ENCODE peak calls at places on chromosomes 12 and 14, in eight cellular contexts. H is heart right ventricle, L is RWPE1, A is tibial nerve, J is left ventricle myocardium inferior, K is pancreas, U is neural progenitor cell, B is AG04450. C is an unnamed sample.

GRCh38 chr12:122473543-122474323 is 27.0 kb downstream of the ZCCHC8 start:
- DNase-seq in B (no peak), A (no peak), L (peak), J (no peak), U (no peak), K (no peak), H (no peak), C (no peak)

GRCh38 chr12:19575307-19576243 is 136.3 kb downstream of the AEBP2 start:
- DNase-seq in K (no peak), A (no peak), L (peak), H (peak), J (peak), B (no peak), U (no peak), C (peak)

GRCh38 chr12:15192721-15193120 is 28.5 kb downstream of the RERG start:
- DNase-seq in B (no peak), K (no peak), U (no peak), H (no peak), J (no peak), L (no peak), A (no peak), C (no peak)

GRCh38 chr12:15164997-15165659 is 56.1 kb downstream of the RERG start:
- DNase-seq in A (no peak), U (no peak), L (no peak), B (no peak), K (no peak), H (no peak), J (no peak), C (no peak)

GRCh38 chr12:39905152-39905551 is 200.7 kb downstream of the SLC2A13 start:
- DNase-seq in U (no peak), A (peak), L (no peak), B (no peak), K (no peak), H (peak), J (peak), C (no peak)

GRCh38 chr12:1916396-1917171 is 1.9 kb downstream of the CACNA2D4 start:
- DNase-seq in K (peak), J (peak), A (no peak), H (peak), B (no peak), U (no peak), L (no peak), C (peak)

GRCh38 chr14:69242311-69243224 is 17.4 kb upstream of the GALNT16 start:
- DNase-seq in B (peak), J (no peak), H (peak), K (no peak), A (peak), U (peak), L (peak), C (peak)

GRCh38 chr12:121894633-121895032 is 6.0 kb downstream of the PSMD9 start:
- DNase-seq in H (no peak), K (no peak), A (no peak), J (no peak), U (peak), L (no peak), B (no peak), C (no peak)

GRCh38 chr12:42568952-42569916 is 20.3 kb downstream of the PRICKLE1 start:
- DNase-seq in A (no peak), L (peak), H (peak), K (no peak), B (no peak), J (no peak), U (peak), C (no peak)

GRCh38 chr12:4909734-4910501 is at the start of gene KCNA1:
- DNase-seq in L (no peak), A (no peak), H (no peak), B (no peak), U (peak), K (peak), J (no peak), C (no peak)

GRCh38 chr12:66600805-66601392 is 78.0 kb downstream of the GRIP1 start:
- DNase-seq in J (no peak), L (no peak), A (no peak), H (no peak), B (no peak), K (no peak), U (peak), C (no peak)

GRCh38 chr12:104549820-104550480 is 93.2 kb downstream of the CHST11 start:
- DNase-seq in J (no peak), A (no peak), B (no peak), K (no peak), L (peak), H (no peak), U (no peak), C (no peak)

GRCh38 chr12:42958271-42958674 is 368.7 kb upstream of the PRICKLE1 start:
- DNase-seq in A (no peak), H (peak), U (no peak), L (no peak), J (no peak), B (no peak), K (no peak), C (no peak)

GRCh38 chr12:115132145-115132544 is 448.2 kb upstream of the TBX3 start:
- DNase-seq in B (no peak), H (no peak), U (no peak), J (no peak), K (no peak), L (peak), A (no peak), C (no peak)

GRCh38 chr12:21945002-21945401 is 3.8 kb upstream of the ABCC9 start:
- DNase-seq in K (no peak), L (no peak), U (no peak), J (no peak), H (no peak), A (no peak), B (no peak), C (no peak)

GRCh38 chr14:74176404-74176788 is 62.9 kb upstream of the VSX2 start:
- DNase-seq in K (no peak), J (no peak), H (no peak), U (no peak), A (no peak), B (no peak), L (no peak), C (no peak)

GRCh38 chr14:25833341-25834121 is 764.3 kb downstream of the NOVA1 start:
- DNase-seq in K (no peak), U (peak), B (no peak), H (no peak), J (no peak), A (no peak), L (peak), C (no peak)

GRCh38 chr14:41609704-41610183 is 3.1 kb downstream of the LRFN5 start:
- DNase-seq in A (no peak), H (peak), J (peak), B (no peak), L (no peak), U (peak), K (peak), C (no peak)

GRCh38 chr14:22477569-22478194 is 111.3 kb downstream of the DAD1 start:
- DNase-seq in L (no peak), A (no peak), U (no peak), H (no peak), B (no peak), J (no peak), K (no peak), C (no peak)

GRCh38 chr14:22476005-22476751 is 112.8 kb downstream of the DAD1 start:
- DNase-seq in K (no peak), A (no peak), B (no peak), J (no peak), H (no peak), L (no peak), U (no peak), C (no peak)

GRCh38 chr14:22478247-22478646 is 110.8 kb downstream of the DAD1 start:
- DNase-seq in L (no peak), U (no peak), J (no peak), K (no peak), H (no peak), A (no peak), B (no peak), C (no peak)

GRCh38 chr14:22475381-22475780 is 113.6 kb downstream of the DAD1 start:
- DNase-seq in B (no peak), U (no peak), A (no peak), K (no peak), J (no peak), H (no peak), L (no peak), C (no peak)

DNA sequence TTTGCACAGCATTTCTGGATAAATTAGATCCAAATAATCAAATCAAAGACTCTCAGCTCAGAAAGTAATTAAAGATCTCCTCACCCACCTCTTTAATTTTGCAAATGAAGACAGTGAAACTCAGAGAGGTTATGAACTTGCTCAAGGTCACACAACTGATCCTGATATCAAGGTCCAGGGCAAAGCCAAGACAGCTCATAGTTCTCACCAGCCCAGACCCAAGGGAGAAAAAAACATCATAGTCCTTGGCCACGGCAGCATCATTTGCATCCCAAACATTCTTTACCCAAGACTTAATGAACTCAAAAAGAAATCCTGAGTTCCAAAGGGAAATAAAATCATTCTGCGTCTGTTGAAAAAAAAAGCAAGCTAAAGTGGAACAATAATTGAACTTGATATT is 112.1 kb downstream of the DAD1 start:
- DNase-seq in L (no peak), U (no peak), H (no peak), K (no peak), A (no peak), J (no peak), B (no peak), C (no peak)
- H3K27ac ChIP-seq in L (no peak), U (no peak), H (peak), K (no peak), A (no peak), J (peak), B (no peak), C (no peak)

GRCh38 chr12:108517288-108518100 is 2.4 kb downstream of the FICD start:
- DNase-seq in A (no peak), K (no peak), U (no peak), B (no peak), L (no peak), J (no peak), H (no peak), C (no peak)

GRCh38 chr12:108514973-108515814 is at the start of gene FICD:
- DNase-seq in L (peak), H (peak), A (peak), B (peak), K (peak), U (peak), J (peak), C (peak)

GRCh38 chr12:108514468-108514972 is 557 bp upstream of the FICD start:
- DNase-seq in K (no peak), L (no peak), H (no peak), B (no peak), A (no peak), U (no peak), J (no peak), C (no peak)

GRCh38 chr12:108516511-108517275 is 1.6 kb downstream of the FICD start:
- DNase-seq in J (no peak), H (no peak), A (no peak), L (no peak), B (no peak), K (peak), U (no peak), C (no peak)

DNA sequence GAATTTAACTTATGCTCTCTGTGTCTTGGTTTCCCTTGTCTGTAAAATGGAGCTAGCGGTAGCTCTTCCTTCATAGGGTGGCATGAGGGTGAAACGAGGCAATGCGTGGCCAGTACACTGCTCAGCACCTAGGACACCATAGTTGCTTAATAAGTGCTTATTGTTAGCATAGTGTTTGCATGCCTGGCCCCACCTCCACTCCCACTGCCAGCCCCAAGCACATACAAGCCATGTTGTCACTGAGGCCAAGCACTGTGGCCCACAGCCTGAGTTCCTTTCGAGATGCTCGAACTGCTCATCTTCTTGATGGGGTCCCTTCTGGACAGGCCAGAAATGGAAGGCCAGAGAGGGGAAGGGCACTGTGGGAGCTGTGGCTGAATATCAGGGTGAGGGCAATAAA is 839 bp downstream of the FICD start:
- DNase-seq in K (no peak), U (no peak), J (no peak), A (no peak), B (no peak), L (no peak), H (no peak), C (no peak)
- TF ChIP-seq CTCF in K (no peak), U (no peak), J (no peak), A (no peak), B (no peak), L (no peak), H (no peak), C (no peak)

GRCh38 chr14:60654303-60654925 is 5.1 kb upstream of the SIX1 start:
- DNase-seq in U (peak), J (no peak), L (no peak), B (no peak), K (no peak), A (no peak), H (no peak), C (no peak)

GRCh38 chr14:60653709-60654161 is 4.5 kb upstream of the SIX1 start:
- DNase-seq in L (no peak), A (no peak), J (no peak), U (peak), B (no peak), K (no peak), H (no peak), C (no peak)

GRCh38 chr14:60651936-60652673 is 2.8 kb upstream of the SIX1 start:
- DNase-seq in J (no peak), A (no peak), K (peak), B (no peak), U (peak), H (no peak), L (no peak), C (no peak)

GRCh38 chr14:60652674-60653387 is 3.6 kb upstream of the SIX1 start:
- DNase-seq in H (no peak), A (no peak), U (peak), J (no peak), L (no peak), K (no peak), B (no peak), C (no peak)

DNA sequence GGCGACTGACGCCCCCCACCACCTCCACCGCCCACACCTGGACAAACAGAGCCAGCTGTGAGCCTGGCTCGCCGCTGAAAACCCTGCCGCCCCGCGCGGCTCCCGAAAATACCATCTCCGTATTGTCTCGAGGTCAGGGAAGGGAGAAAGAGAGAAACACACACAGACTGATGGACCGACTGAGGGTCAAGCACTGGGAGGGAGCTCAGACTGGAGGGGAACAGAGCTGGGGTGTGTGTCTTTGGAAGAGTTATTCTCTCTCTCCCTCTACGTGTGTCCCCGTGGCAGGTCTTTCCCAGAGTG is 4.1 kb upstream of the SIX1 start:
- DNase-seq in B (no peak), A (no peak), U (peak), L (no peak), H (no peak), K (peak), J (no peak), C (no peak)
- H3K27ac ChIP-seq in B (peak), A (no peak), U (no peak), L (no peak), H (no peak), K (no peak), J (no peak), C (no peak)

DNA sequence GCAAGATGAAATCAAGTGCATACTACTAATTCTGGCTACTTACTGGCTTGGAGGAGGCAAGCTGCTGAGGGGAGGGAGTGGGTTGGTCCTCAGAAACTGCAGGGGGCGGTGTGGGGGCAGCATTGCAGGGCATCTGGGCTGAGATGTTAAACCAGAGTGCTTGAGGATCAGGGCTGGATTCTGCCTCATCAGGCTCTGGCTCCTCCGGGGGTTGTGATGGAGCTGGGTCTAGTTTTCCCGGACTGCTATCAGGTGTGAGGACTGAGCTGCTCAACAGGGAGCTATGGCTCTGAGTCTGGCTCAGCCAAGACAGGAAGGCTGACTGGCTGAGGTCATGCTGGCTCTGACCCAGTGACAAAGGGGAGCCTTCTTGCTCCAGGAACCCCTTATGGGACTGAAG is 28.6 kb downstream of the BAZ2A start:
- DNase-seq in H (peak), L (no peak), U (no peak), B (no peak), A (no peak), J (no peak), K (no peak), C (no peak)
- TF ChIP-seq CTCF in H (no peak), L (no peak), U (peak), B (peak), A (no peak), J (no peak), K (no peak), C (no peak)

DNA sequence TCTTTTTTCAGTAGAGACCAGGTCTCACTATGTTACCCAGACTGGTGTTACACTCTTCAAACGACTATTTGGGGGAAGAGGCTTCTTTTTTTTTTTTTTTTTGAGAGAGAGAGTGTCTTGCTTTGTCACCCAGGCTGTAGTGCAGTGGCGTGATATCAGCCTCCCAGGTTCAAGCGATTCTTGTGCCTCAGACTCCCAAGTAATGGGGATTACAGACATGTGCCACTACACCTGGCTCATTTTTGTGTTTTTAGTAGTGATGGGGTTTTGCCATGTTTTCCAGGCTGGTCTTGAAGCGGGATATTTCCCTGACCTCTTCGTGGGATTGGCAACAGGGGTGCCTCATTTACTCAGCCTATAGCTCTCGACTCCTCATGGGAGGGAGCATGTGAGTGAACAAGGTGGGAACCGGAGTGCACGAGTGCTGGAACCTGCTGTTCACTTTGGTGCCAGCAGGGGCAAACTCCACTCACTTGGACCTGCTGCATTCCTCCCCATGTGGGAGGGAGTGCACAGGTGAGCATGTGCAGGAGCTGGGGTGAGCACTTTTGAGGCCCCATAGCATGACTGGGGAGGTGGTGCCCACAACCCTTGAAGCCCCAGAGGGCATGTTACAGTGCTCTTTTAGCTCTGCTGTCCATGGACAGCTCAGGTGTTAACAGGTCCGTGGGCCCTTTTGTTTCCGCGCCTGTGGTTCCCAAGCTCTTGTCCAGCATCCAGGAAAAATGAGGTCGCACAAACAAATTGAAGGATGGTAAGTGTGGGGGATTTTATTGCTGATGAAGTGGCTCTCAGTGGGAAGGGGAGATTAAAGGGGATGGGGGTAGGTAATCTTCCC is 79.1 kb upstream of the HECTD1 start:
- DNase-seq in J (no peak), A (no peak), H (no peak), L (no peak), U (peak), B (no peak), K (no peak), C (no peak)
- H3K27ac ChIP-seq in J (no peak), A (no peak), H (no peak), L (no peak), U (no peak), B (no peak), K (no peak), C (no peak)

DNA sequence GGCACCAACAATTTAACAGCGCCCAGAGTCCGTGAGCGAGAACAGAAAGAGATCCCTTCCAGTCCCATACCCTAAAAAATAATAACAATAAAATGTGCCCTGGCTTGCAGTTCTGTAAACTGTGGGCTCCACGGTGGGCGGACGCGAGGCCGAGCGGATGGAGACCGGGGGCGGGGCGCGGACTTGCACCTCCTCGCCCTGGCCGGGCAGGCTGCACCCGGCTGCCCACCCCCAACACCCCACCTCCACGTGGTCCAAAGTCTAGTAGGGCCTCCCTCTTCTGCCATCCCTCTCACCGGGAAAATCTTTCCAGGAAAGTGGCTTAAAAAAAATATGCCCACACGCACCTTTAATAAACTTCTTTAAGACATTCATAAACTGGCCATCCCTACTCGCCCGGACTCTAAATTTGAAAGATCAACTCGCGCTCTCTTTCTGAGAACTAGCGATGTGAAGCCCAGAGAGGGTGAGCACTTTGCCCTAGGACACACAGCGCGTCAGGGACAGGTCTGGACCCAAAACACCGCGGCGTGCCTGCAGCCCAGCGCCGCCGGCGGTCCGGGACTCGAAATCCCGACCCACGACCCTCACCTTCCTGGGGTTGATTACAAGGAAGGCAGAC is 1.8 kb upstream of the BCL11B start:
- DNase-seq in K (no peak), L (peak), J (no peak), U (no peak), H (no peak), B (no peak), A (no peak), C (no peak)
- TF ChIP-seq CTCF in K (no peak), L (no peak), J (no peak), U (no peak), H (no peak), B (no peak), A (no peak), C (no peak)

C was measured in lung.